ENCODE peak calls at places on chromosome 20, in seven cellular contexts. V is heart right ventricle, X is brain microvascular endothelial cell, T is cardiac muscle cell, J is adrenal gland, Y is adipocyte, O is mammary epithelial cell. K is an unnamed sample. For H3K36me3, the result is how much of the 10 kb centered on the place peaks cover.

GRCh38 chr20:59988141-59988540 is 29.9 kb downstream of the CDH26 start:
- DNase-seq in V (no peak), X (peak), T (no peak), J (no peak), Y (no peak), O (peak), K (no peak)

GRCh38 chr20:25360631-25361286 is 29.9 kb downstream of the ABHD12 start:
- DNase-seq in V (no peak), X (peak), T (no peak), J (no peak), Y (peak), O (no peak), K (no peak)

GRCh38 chr20:3126527-3126859 is 33.2 kb downstream of the FASTKD5 start:
- DNase-seq in V (no peak), X (no peak), T (no peak), J (no peak), Y (no peak), O (no peak), K (no peak)

GRCh38 chr20:59463541-59463940 is 140.8 kb upstream of the PHACTR3 start:
- DNase-seq in V (no peak), X (no peak), T (no peak), J (no peak), Y (no peak), O (no peak), K (no peak)

GRCh38 chr20:19560876-19561480 is 197.1 kb upstream of the RIN2 start:
- DNase-seq in V (no peak), X (no peak), T (no peak), J (no peak), Y (no peak), O (no peak), K (no peak)

GRCh38 chr20:23417861-23418260 is 3.4 kb downstream of the NAPB start:
- DNase-seq in V (no peak), X (no peak), T (no peak), J (no peak), Y (no peak), O (no peak), K (no peak)

GRCh38 chr20:51801220-51801991 is 915 bp downstream of the SALL4 start:
- DNase-seq in V (no peak), X (no peak), T (peak), J (no peak), Y (peak), O (no peak), K (no peak)

GRCh38 chr20:63626424-63627128 is at the start of gene GMEB2:
- DNase-seq in V (peak), X (peak), T (peak), J (peak), Y (peak), O (no peak), K (no peak)

GRCh38 chr20:15708984-15709598 is 864.2 kb downstream of the KIF16B start:
- DNase-seq in V (peak), X (no peak), T (peak), J (peak), Y (no peak), O (no peak), K (no peak)

GRCh38 chr20:58723628-58723984 is 31.0 kb downstream of the NPEPL1 start:
- DNase-seq in V (no peak), X (no peak), T (no peak), J (no peak), Y (no peak), O (no peak), K (no peak)

DNA sequence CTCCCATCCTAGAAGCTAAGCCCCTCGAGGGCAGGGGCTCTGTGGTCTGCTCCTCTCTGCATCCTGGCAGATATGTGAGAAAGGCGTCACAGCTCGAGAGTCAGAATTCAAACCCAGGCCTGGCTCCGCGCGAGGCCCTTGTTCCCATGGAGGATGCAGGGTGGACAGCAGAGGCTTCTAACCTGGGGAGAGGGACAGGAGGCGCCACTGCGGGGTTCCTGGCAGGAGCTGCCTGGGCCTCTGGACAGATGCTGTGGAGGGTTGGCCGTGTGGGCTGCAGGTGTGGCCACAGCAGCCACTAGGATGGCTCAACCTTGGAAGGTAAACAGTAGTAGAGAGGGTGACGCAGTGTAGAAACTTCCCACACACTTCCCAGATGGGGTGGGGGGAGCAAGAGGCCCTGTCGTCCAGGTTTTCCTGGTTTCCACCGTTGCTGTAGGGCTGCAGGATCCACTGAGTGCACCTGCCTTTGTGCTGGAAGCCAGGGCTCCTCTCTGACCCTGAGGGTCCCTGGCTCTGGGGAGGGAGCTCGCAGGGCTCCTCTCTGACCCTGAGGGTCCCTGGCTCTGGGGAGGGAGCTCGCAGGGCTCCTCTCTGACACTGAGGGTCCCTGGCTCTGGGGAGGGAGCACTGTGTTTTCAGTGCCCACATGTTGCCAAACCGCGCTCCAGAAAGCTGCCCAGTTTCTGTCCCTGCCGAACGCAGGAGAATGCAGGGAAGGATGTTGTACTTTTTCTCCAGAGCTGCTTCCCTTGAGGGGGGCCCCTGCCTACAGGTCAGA is 14.2 kb downstream of the RBM38 start:
- DNase-seq in V (no peak), X (no peak), T (no peak), J (no peak), Y (no peak), O (no peak), K (no peak)
- H3K36me3 ChIP-seq in V (under half), X (under half), T (half or more), J (under half), Y (under half), O (under half), K (under half)

DNA sequence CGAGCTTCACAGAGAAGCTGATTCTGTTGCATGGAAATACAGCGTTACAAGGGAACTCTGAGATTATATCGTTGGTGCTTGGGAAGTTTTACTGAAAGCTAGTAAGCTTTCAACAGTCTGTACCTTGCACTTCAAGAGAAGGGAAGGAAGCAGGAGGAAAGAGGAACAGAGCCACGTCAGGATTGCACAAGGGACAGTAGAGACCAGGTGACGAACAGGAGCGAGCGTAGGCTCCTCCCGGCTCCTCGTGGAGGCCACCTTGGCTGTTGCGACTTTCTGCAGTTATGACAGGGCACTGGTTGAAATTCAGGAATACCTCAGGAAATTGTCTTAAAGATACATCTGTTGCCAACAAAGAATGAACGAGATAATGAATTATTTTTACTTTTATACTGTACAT is 18.8 kb downstream of the RTF2 start:
- DNase-seq in V (no peak), X (no peak), T (no peak), J (no peak), Y (no peak), O (no peak), K (no peak)
- H3K36me3 ChIP-seq in V (under half), X (under half), T (under half), J (under half), Y (half or more), O (under half), K (under half)

GRCh38 chr20:47282864-47283263 is 73.6 kb downstream of the ZMYND8 start:
- DNase-seq in V (no peak), X (no peak), T (no peak), J (no peak), Y (no peak), O (no peak), K (no peak)

GRCh38 chr20:47280668-47281067 is 75.8 kb downstream of the ZMYND8 start:
- DNase-seq in V (no peak), X (no peak), T (no peak), J (no peak), Y (no peak), O (no peak), K (no peak)

GRCh38 chr20:47283411-47283810 is 73.1 kb downstream of the ZMYND8 start:
- DNase-seq in V (no peak), X (no peak), T (no peak), J (no peak), Y (no peak), O (no peak), K (no peak)

GRCh38 chr20:47280228-47280627 is 76.3 kb downstream of the ZMYND8 start:
- DNase-seq in V (no peak), X (no peak), T (no peak), J (no peak), Y (no peak), O (no peak), K (no peak)

GRCh38 chr20:47281376-47281775 is 75.1 kb downstream of the ZMYND8 start:
- DNase-seq in V (no peak), X (no peak), T (no peak), J (no peak), Y (no peak), O (no peak), K (no peak)
- H3K36me3 ChIP-seq in V (under half), X (half or more), T (under half), J (under half), Y (half or more), O (under half), K (under half)

GRCh38 chr20:57609842-57610167 is 10.4 kb downstream of the ZBP1 start:
- DNase-seq in V (no peak), X (no peak), T (no peak), J (no peak), Y (no peak), O (no peak), K (no peak)
- H3K36me3 ChIP-seq in V (under half), X (under half), T (under half), J (under half), Y (under half), O (under half), K (under half)

DNA sequence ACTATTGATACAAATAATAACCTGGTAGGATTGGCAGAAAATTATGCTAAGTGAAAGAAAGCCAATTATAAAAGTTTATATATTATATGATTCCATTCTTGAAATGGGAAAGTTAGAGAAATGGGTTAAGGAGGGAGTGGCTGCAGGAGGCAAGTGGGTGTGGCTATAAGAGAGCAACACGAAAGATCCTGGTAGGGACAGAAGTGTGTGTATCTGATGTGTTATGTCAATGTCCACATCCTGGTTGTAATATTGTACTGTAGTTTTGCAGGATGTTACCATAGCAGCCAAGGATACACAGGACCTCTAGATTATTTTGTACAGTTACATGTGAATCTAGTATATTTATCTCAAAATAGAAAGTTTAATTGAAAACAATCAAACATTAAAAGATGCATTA is 46.8 kb downstream of the SNX5 start:
- DNase-seq in V (no peak), X (no peak), T (no peak), J (no peak), Y (no peak), O (no peak), K (no peak)
- H3K36me3 ChIP-seq in V (under half), X (under half), T (under half), J (under half), Y (under half), O (under half), K (under half)

GRCh38 chr20:49929142-49929494 is 7.1 kb upstream of the RNF114 start:
- DNase-seq in V (no peak), X (no peak), T (no peak), J (no peak), Y (no peak), O (no peak), K (no peak)

GRCh38 chr20:49924247-49924646 is 8.9 kb upstream of the SPATA2 start:
- DNase-seq in V (no peak), X (no peak), T (no peak), J (no peak), Y (no peak), O (no peak), K (no peak)

GRCh38 chr20:49925901-49926454 is 10.2 kb upstream of the RNF114 start:
- DNase-seq in V (no peak), X (no peak), T (no peak), J (no peak), Y (no peak), O (no peak), K (no peak)

GRCh38 chr20:49928411-49929141 is 7.6 kb upstream of the RNF114 start:
- DNase-seq in V (peak), X (peak), T (peak), J (peak), Y (peak), O (peak), K (no peak)
- H3K36me3 ChIP-seq in V (under half), X (under half), T (under half), J (under half), Y (under half), O (under half), K (under half)

K was measured in keratinocyte.